ENCODE peak calls at places on chromosome 22, in six cellular contexts. F is heart left ventricle; J is effector memory CD4-positive, alpha-beta T cell; A is aorta; O is stomach; D is Panc1. W is an unnamed sample. For H3K4me1, the result is how much of the 10 kb centered on the place peaks cover.

GRCh38 chr22:19706661-19707151 is 7.6 kb upstream of the SEPTIN5 start:
- DNase-seq in O (no peak), J (no peak), D (no peak), F (peak), A (no peak), W (no peak)

GRCh38 chr22:20085651-20086050 is 5.6 kb downstream of the DGCR8 start:
- DNase-seq in D (no peak), J (no peak), A (peak), F (no peak), O (no peak), W (no peak)

GRCh38 chr22:45026511-45026910 is 16.7 kb upstream of the PHF21B start:
- DNase-seq in D (no peak), A (no peak), J (no peak), O (no peak), F (no peak), W (no peak)

GRCh38 chr22:20881231-20881630 is 22.4 kb downstream of the SNAP29 start:
- DNase-seq in O (peak), J (no peak), A (no peak), D (no peak), F (no peak), W (no peak)

GRCh38 chr22:18070041-18070440 is 7.7 kb upstream of the PEX26 start:
- DNase-seq in A (no peak), F (no peak), J (no peak), O (no peak), D (no peak), W (no peak)

GRCh38 chr22:30251661-30252226 is 5.2 kb upstream of the LIF start:
- DNase-seq in J (no peak), F (no peak), O (no peak), D (no peak), A (no peak), W (no peak)

GRCh38 chr22:33920927-33921575 is 775 bp upstream of the LARGE1 start:
- DNase-seq in O (peak), A (peak), D (no peak), F (peak), J (peak), W (peak)

GRCh38 chr22:32991353-32992115 is 66.6 kb downstream of the SYN3 start:
- DNase-seq in J (no peak), A (no peak), F (no peak), D (no peak), O (no peak), W (peak)

GRCh38 chr22:47112994-47113879 is 350.8 kb downstream of the TBC1D22A start:
- DNase-seq in J (no peak), O (no peak), D (no peak), F (no peak), A (no peak), W (peak)

GRCh38 chr22:21629262-21630149 is at the start of gene YDJC:
- DNase-seq in D (peak), J (peak), F (peak), O (peak), A (peak), W (peak)

GRCh38 chr22:46410291-46410808 is 74.8 kb downstream of the TRMU start:
- DNase-seq in A (no peak), O (no peak), F (no peak), D (no peak), J (no peak), W (no peak)

GRCh38 chr22:45212306-45212709 is 28.4 kb downstream of the KIAA0930 start:
- DNase-seq in D (no peak), F (peak), J (no peak), A (peak), O (peak), W (peak)

GRCh38 chr22:36238348-36239149 is 778 bp downstream of the APOL2 start:
- DNase-seq in J (no peak), O (no peak), A (no peak), F (no peak), D (no peak), W (no peak)

GRCh38 chr22:44154431-44154942 is 26.2 kb upstream of the PARVG start:
- DNase-seq in F (no peak), A (no peak), D (no peak), O (no peak), J (no peak), W (no peak)

GRCh38 chr22:24482586-24482985 is 12.5 kb upstream of the UPB1 start:
- DNase-seq in D (no peak), A (no peak), J (no peak), F (no peak), O (no peak), W (no peak)
- H3K4me1 ChIP-seq in D (under half), A (under half), J (under half), F (under half), O (under half), W (under half)

DNA sequence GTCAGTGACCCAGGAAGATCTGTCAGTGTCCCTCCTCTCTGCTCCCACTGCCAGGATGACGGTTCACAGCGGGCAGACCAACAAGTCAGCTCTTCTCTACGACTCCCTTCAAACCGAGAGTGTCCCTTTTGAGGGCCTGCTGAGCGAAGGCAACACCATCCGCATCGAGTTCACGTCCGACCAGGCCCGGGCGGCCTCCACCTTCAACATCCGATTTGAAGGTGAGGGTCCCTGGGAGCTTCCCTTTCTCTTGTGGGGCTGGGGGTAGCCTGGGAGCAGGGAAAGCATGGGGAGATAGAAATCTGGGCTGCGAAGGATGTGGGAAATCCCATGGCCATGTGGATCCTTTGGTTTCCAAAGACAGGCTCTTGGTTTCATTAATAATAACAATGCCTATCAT is 118.4 kb upstream of the ASPHD2 start:
- DNase-seq in F (no peak), A (no peak), D (no peak), O (no peak), J (no peak), W (no peak)
- H3K4me1 ChIP-seq in F (under half), A (under half), D (under half), O (under half), J (under half), W (under half)

GRCh38 chr22:42282252-42282942 is 11.9 kb upstream of the TCF20 start:
- DNase-seq in D (no peak), F (no peak), J (no peak), A (peak), O (no peak), W (peak)
- H3K4me1 ChIP-seq in D (under half), F (under half), J (under half), A (under half), O (under half), W (under half)

GRCh38 chr22:39147335-39148023 is 5.0 kb downstream of the CBX7 start:
- DNase-seq in A (peak), J (no peak), F (no peak), D (no peak), O (no peak), W (no peak)
- H3K4me1 ChIP-seq in A (under half), J (half or more), F (half or more), D (under half), O (half or more), W (under half)

DNA sequence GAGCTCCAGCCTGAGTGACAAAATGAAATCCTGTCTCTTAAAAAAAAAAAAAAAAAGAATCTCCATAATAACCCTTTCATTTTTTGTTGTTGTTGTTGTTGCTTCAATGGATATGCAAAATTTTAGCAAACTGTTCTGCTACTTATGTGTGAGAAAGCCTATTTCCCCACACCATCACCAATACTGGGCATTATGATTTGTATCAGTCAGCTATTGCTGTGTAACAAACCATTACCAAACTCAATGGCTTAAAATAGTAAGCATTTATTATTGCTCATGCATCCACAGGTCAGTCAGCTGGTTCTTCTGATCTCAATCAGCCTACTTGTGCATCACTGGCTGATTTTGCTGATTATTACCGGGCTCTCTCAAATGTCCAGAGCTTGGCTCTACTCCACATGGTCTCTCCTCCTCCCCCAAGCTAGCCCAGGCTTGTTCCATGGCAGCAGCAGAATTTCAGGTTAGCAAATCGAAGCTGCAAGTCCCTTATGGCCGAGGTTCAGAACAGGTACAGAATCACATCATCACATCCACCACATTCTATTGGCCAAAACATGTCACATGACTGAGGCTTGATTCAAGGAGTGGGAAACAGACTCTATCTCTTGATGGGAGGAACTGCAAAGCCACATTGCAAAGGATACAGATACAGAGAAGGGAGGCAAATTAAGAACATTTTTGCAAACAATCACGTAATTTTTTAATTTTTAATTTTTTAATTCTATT is 135.1 kb downstream of the MN1 start:
- DNase-seq in O (no peak), A (no peak), J (no peak), F (no peak), D (no peak), W (no peak)
- H3K4me1 ChIP-seq in O (under half), A (under half), J (under half), F (under half), D (under half), W (under half)

GRCh38 chr22:38353142-38353629 is 36.0 kb upstream of the CSNK1E start:
- DNase-seq in A (peak), J (peak), O (peak), D (no peak), F (peak), W (peak)

GRCh38 chr22:38355275-38355674 is 38.0 kb upstream of the CSNK1E start:
- DNase-seq in J (no peak), A (no peak), F (no peak), D (no peak), O (peak), W (no peak)

GRCh38 chr22:38350444-38351359 is 33.5 kb upstream of the CSNK1E start:
- DNase-seq in O (peak), J (no peak), F (no peak), D (no peak), A (no peak), W (no peak)

GRCh38 chr22:38352436-38352835 is 35.2 kb upstream of the CSNK1E start:
- DNase-seq in D (no peak), O (peak), A (no peak), F (no peak), J (no peak), W (no peak)

DNA sequence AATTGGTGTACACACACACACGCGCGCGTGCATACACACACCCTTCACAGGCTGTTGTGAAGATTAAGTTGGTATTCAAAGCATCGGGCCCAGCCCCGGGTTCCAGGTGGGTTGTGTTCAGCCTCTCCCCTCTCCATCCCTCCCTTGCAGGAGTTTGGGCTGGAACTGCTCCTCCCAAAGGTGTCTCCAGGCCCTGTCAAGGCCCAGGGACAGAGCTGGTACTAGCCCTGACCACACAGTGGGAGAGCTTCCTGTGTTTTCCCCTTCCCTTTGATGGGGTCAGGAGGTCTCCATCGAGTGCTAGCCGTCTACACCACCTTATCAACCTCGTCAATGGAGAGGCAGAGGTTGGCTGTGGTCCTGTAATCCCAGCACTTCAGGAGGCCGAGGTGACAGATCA is 36.5 kb upstream of the CSNK1E start:
- DNase-seq in O (no peak), F (no peak), A (no peak), D (no peak), J (no peak), W (no peak)
- H3K4me1 ChIP-seq in O (under half), F (under half), A (under half), D (under half), J (under half), W (under half)

GRCh38 chr22:26584010-26584409 is 5.9 kb downstream of the TPST2 start:
- DNase-seq in O (no peak), F (no peak), D (no peak), A (no peak), J (no peak), W (no peak)
- H3K4me1 ChIP-seq in O (under half), F (under half), D (under half), A (under half), J (under half), W (under half)

W was measured in RWPE2.